ENCODE peak calls at places on chromosomes 3 and 15, in six cellular contexts. One of them, this sample, is unnamed.

GRCh38 chr3:102718651-102719050 is 283.8 kb downstream of the ZPLD1 start:
- DNase-seq in left lung: no peak
- DNase-seq in GM13977: no peak
- DNase-seq in amniotic stem cell: no peak
- DNase-seq in HS-5: no peak
- DNase-seq in CD8-positive, alpha-beta memory T cell: no peak
- DNase-seq in this sample: no peak

GRCh38 chr3:9175421-9175820 is 74.0 kb downstream of the SRGAP3 start:
- DNase-seq in left lung: no peak
- DNase-seq in GM13977: no peak
- DNase-seq in amniotic stem cell: no peak
- DNase-seq in HS-5: no peak
- DNase-seq in CD8-positive, alpha-beta memory T cell: no peak
- DNase-seq in this sample: no peak

GRCh38 chr3:197406266-197406665 is 107.9 kb upstream of the DLG1 start:
- DNase-seq in left lung: no peak
- DNase-seq in GM13977: no peak
- DNase-seq in amniotic stem cell: no peak
- DNase-seq in HS-5: no peak
- DNase-seq in CD8-positive, alpha-beta memory T cell: no peak
- DNase-seq in this sample: peak

GRCh38 chr3:14534379-14535191 is 5.6 kb downstream of the GRIP2 start:
- DNase-seq in left lung: no peak
- DNase-seq in GM13977: no peak
- DNase-seq in amniotic stem cell: no peak
- DNase-seq in HS-5: no peak
- DNase-seq in CD8-positive, alpha-beta memory T cell: peak
- DNase-seq in this sample: no peak

GRCh38 chr3:192869131-192870027 is 48.3 kb downstream of the MB21D2 start:
- DNase-seq in left lung: no peak
- DNase-seq in GM13977: no peak
- DNase-seq in amniotic stem cell: no peak
- DNase-seq in HS-5: no peak
- DNase-seq in CD8-positive, alpha-beta memory T cell: no peak
- DNase-seq in this sample: no peak

GRCh38 chr15:67822537-67823370 is 2.6 kb upstream of the SKOR1 start:
- DNase-seq in left lung: no peak
- DNase-seq in GM13977: peak
- DNase-seq in amniotic stem cell: no peak
- DNase-seq in HS-5: no peak
- DNase-seq in CD8-positive, alpha-beta memory T cell: no peak
- DNase-seq in this sample: no peak

GRCh38 chr3:134603956-134604355 is 46.9 kb downstream of the KY start:
- DNase-seq in left lung: no peak
- DNase-seq in GM13977: no peak
- DNase-seq in amniotic stem cell: no peak
- DNase-seq in HS-5: no peak
- DNase-seq in CD8-positive, alpha-beta memory T cell: no peak
- DNase-seq in this sample: no peak

GRCh38 chr15:101372149-101372577 is 77.1 kb upstream of the SNRPA1 start:
- DNase-seq in left lung: no peak
- DNase-seq in GM13977: no peak
- DNase-seq in amniotic stem cell: no peak
- DNase-seq in HS-5: no peak
- DNase-seq in CD8-positive, alpha-beta memory T cell: no peak
- DNase-seq in this sample: no peak

GRCh38 chr15:67100808-67101581 is 35.6 kb downstream of the SMAD3 start:
- DNase-seq in left lung: no peak
- DNase-seq in GM13977: peak
- DNase-seq in amniotic stem cell: no peak
- DNase-seq in HS-5: no peak
- DNase-seq in CD8-positive, alpha-beta memory T cell: no peak
- DNase-seq in this sample: no peak

GRCh38 chr15:39594056-39594763 is 13.3 kb downstream of the THBS1 start:
- DNase-seq in left lung: no peak
- DNase-seq in GM13977: no peak
- DNase-seq in amniotic stem cell: no peak
- DNase-seq in HS-5: no peak
- DNase-seq in CD8-positive, alpha-beta memory T cell: peak
- DNase-seq in this sample: peak

GRCh38 chr3:89114841-89115223 is 7.4 kb downstream of the EPHA3 start:
- DNase-seq in left lung: no peak
- DNase-seq in GM13977: no peak
- DNase-seq in amniotic stem cell: no peak
- DNase-seq in HS-5: no peak
- DNase-seq in CD8-positive, alpha-beta memory T cell: no peak
- DNase-seq in this sample: no peak

GRCh38 chr3:48394391-48394790 is 22.4 kb downstream of the FBXW12 start:
- DNase-seq in left lung: no peak
- DNase-seq in GM13977: no peak
- DNase-seq in amniotic stem cell: no peak
- DNase-seq in HS-5: no peak
- DNase-seq in CD8-positive, alpha-beta memory T cell: no peak
- DNase-seq in this sample: no peak

GRCh38 chr3:149198611-149199010 is 23.0 kb downstream of the CP start:
- DNase-seq in left lung: no peak
- DNase-seq in GM13977: no peak
- DNase-seq in amniotic stem cell: no peak
- DNase-seq in HS-5: no peak
- DNase-seq in CD8-positive, alpha-beta memory T cell: no peak
- DNase-seq in this sample: no peak

GRCh38 chr3:59065240-59065639 is 15.4 kb upstream of the CFAP20DC start:
- DNase-seq in left lung: no peak
- DNase-seq in GM13977: no peak
- DNase-seq in amniotic stem cell: no peak
- DNase-seq in HS-5: no peak
- DNase-seq in CD8-positive, alpha-beta memory T cell: no peak
- DNase-seq in this sample: no peak

GRCh38 chr3:101617478-101617877 is 43.5 kb downstream of the PCNP start:
- DNase-seq in left lung: no peak
- DNase-seq in GM13977: no peak
- DNase-seq in amniotic stem cell: no peak
- DNase-seq in HS-5: no peak
- DNase-seq in CD8-positive, alpha-beta memory T cell: no peak
- DNase-seq in this sample: no peak

This sample was measured in pulmonary artery endothelial cell.